ENCODE peak calls at places on chromosome 6, in ten cellular contexts. U is cardiac muscle cell; E is fibroblast of gingiva; D is GM04503; C is stimulated activated CD4-positive, alpha-beta T cell treated with anti-CD3 and anti-CD28 coated beads, Interleukin-4, amount 100 ng/mL, for 48 hours; X is kidney glomerular epithelial cell; V is osteocyte; Y is Peyer's patch; W is body of pancreas; K is astrocyte of the hippocampus. S is an unnamed sample.
A peak's percentile ranks its signal among the peaks of the same experiment; 100 is the strongest.

GRCh38 chr6:44554901-44555300 is 167.4 kb downstream of the CDC5L start:
- DNase-seq in U (no peak), E (no peak), D (no peak), C (no peak), X (no peak), V (no peak), Y (no peak), W (no peak), K (no peak), S (no peak)

GRCh38 chr6:169847141-169847674 is 95.8 kb downstream of the ERMARD start:
- DNase-seq in U (peak; percentile 37), E (no peak), D (no peak), C (no peak), X (no peak), V (peak; percentile 67), Y (no peak), W (no peak), K (no peak), S (no peak)

GRCh38 chr6:116476021-116476678 is 15.0 kb downstream of the CALHM6 start:
- DNase-seq in U (no peak), E (peak; percentile 7), D (no peak), C (no peak), X (no peak), V (no peak), Y (peak; percentile 77), W (no peak), K (no peak), S (no peak)

GRCh38 chr6:10800810-10801209 is 37.5 kb downstream of the MAK start:
- DNase-seq in U (peak; percentile 11), E (peak; percentile 23), D (no peak), C (no peak), X (no peak), V (no peak), Y (no peak), W (no peak), K (peak; percentile 46), S (peak; percentile 2)

GRCh38 chr6:134111062-134111677 is 58.7 kb upstream of the SLC2A12 start:
- DNase-seq in U (peak; percentile 72), E (peak; percentile 39), D (no peak), C (no peak), X (peak; percentile 62), V (no peak), Y (no peak), W (peak; percentile 52), K (peak; percentile 47), S (peak; percentile 14)

GRCh38 chr6:131945971-131946370 is 5.2 kb downstream of the CCN2 start:
- DNase-seq in U (no peak), E (no peak), D (no peak), C (no peak), X (peak; percentile 83), V (no peak), Y (no peak), W (no peak), K (peak; percentile 40), S (no peak)

GRCh38 chr6:94988701-94989100 is 588.6 kb upstream of the MANEA start:
- DNase-seq in U (no peak), E (no peak), D (no peak), C (no peak), X (no peak), V (no peak), Y (no peak), W (no peak), K (no peak), S (no peak)

GRCh38 chr6:16736856-16737255 is 24.4 kb downstream of the ATXN1 start:
- DNase-seq in U (no peak), E (peak; percentile 30), D (no peak), C (no peak), X (no peak), V (no peak), Y (no peak), W (no peak), K (no peak), S (no peak)

GRCh38 chr6:41813469-41813868 is 26.0 kb downstream of the TOMM6 start:
- DNase-seq in U (no peak), E (no peak), D (no peak), C (no peak), X (no peak), V (no peak), Y (no peak), W (no peak), K (no peak), S (no peak)

GRCh38 chr6:32113386-32114352 is 4.5 kb upstream of the TNXB start:
- DNase-seq in U (peak; percentile 98), E (peak; percentile 98), D (peak; percentile 98), C (no peak), X (peak; percentile 27), V (peak; percentile 92), Y (peak; percentile 33), W (peak; percentile 84), K (peak; percentile 84), S (peak; percentile 97)

GRCh38 chr6:72616406-72617015 is 5.4 kb upstream of the KCNQ5 start:
- DNase-seq in U (peak; percentile 69), E (peak; percentile 37), D (no peak), C (no peak), X (peak; percentile 23), V (no peak), Y (no peak), W (no peak), K (peak; percentile 61), S (no peak)

GRCh38 chr6:37192669-37193068 is 22.7 kb downstream of the PIM1 start:
- DNase-seq in U (no peak), E (no peak), D (no peak), C (no peak), X (no peak), V (no peak), Y (no peak), W (no peak), K (no peak), S (no peak)

GRCh38 chr6:109336221-109336955 is 45.9 kb downstream of the CD164 start:
- DNase-seq in U (peak; percentile 66), E (peak; percentile 13), D (no peak), C (no peak), X (no peak), V (no peak), Y (no peak), W (peak; percentile 72), K (no peak), S (no peak)

GRCh38 chr6:41332241-41332640 is 3.2 kb upstream of the NCR2 start:
- DNase-seq in U (no peak), E (no peak), D (no peak), C (no peak), X (no peak), V (peak; percentile 74), Y (no peak), W (no peak), K (no peak), S (no peak)

GRCh38 chr6:14638932-14639875 is 521.6 kb downstream of the CD83 start:
- DNase-seq in U (peak; percentile 53), E (peak; percentile 27), D (no peak), C (no peak), X (no peak), V (no peak), Y (peak; percentile 54), W (peak; percentile 14), K (peak; percentile 48), S (no peak)

GRCh38 chr6:3228791-3229565 is 1.5 kb upstream of the TUBB2B start:
- DNase-seq in U (no peak), E (no peak), D (no peak), C (no peak), X (no peak), V (no peak), Y (no peak), W (no peak), K (peak; percentile 74), S (no peak)

GRCh38 chr6:166003569-166003968 is 164.1 kb downstream of the TBXT start:
- DNase-seq in U (peak; percentile 45), E (no peak), D (no peak), C (no peak), X (no peak), V (no peak), Y (no peak), W (no peak), K (peak; percentile 32), S (no peak)

GRCh38 chr6:25928562-25929324 is 1.7 kb downstream of the SLC17A2 start:
- DNase-seq in U (no peak), E (no peak), D (no peak), C (no peak), X (no peak), V (no peak), Y (no peak), W (no peak), K (no peak), S (no peak)

GRCh38 chr6:16434885-16435284 is 196.5 kb downstream of the GMPR start:
- DNase-seq in U (no peak), E (no peak), D (no peak), C (no peak), X (no peak), V (no peak), Y (no peak), W (no peak), K (no peak), S (no peak)

GRCh38 chr6:45997875-45998506 is 17.7 kb downstream of the CLIC5 start:
- DNase-seq in U (no peak), E (no peak), D (no peak), C (no peak), X (peak; percentile 40), V (no peak), Y (no peak), W (peak; percentile 3), K (no peak), S (no peak)

GRCh38 chr6:163944897-163945296 is 530.4 kb downstream of the QKI start:
- DNase-seq in U (no peak), E (no peak), D (no peak), C (no peak), X (no peak), V (no peak), Y (no peak), W (no peak), K (peak; percentile 44), S (no peak)